ENCODE peak calls at places on chromosomes 13 and 19, in four cellular contexts. H is transverse colon, X is aorta, B is right cardiac atrium. J is an unnamed sample.

GRCh38 chr13:40146586-40147240 is 491.3 kb downstream of the COG6 start:
- DNase-seq in H (no peak), X (no peak), B (no peak), J (no peak)

GRCh38 chr19:39469036-39469435 is 11.6 kb upstream of the TIMM50 start:
- DNase-seq in H (no peak), X (no peak), B (no peak), J (no peak)

GRCh38 chr19:13699786-13700185 is 64.5 kb upstream of the MRI1 start:
- DNase-seq in H (no peak), X (no peak), B (no peak), J (no peak)

GRCh38 chr13:34826432-34826831 is 115.6 kb upstream of the NBEA start:
- DNase-seq in H (no peak), X (no peak), B (no peak), J (no peak)

GRCh38 chr13:42696191-42696590 is 85.2 kb upstream of the FAM216B start:
- DNase-seq in H (no peak), X (no peak), B (no peak), J (no peak)

GRCh38 chr13:84032116-84032515 is 149.8 kb upstream of the SLITRK1 start:
- DNase-seq in H (no peak), X (no peak), B (no peak), J (no peak)

GRCh38 chr19:39133431-39134270 is 8.1 kb downstream of the PAK4 start:
- DNase-seq in H (peak; percentile 52), X (no peak), B (peak; percentile 72), J (no peak)

GRCh38 chr19:38617764-38618589 is at the start of gene MAP4K1:
- DNase-seq in H (peak; percentile 78), X (peak; percentile 76), B (peak; percentile 79), J (no peak)

GRCh38 chr19:3366761-3367571 is 583 bp downstream of the NFIC start:
- DNase-seq in H (peak; percentile 54), X (peak; percentile 85), B (peak; percentile 85), J (peak; percentile 77)

GRCh38 chr19:33630880-33631627 is 9.3 kb downstream of the CHST8 start:
- DNase-seq in H (no peak), X (peak; percentile 40), B (no peak), J (peak; percentile 47)

GRCh38 chr19:32252333-32252669 is 93.1 kb upstream of the ZNF507 start:
- DNase-seq in H (no peak), X (no peak), B (no peak), J (no peak)

GRCh38 chr19:48249502-48250014 is 6.2 kb downstream of the CARD8 start:
- DNase-seq in H (peak; percentile 58), X (no peak), B (peak; percentile 70), J (no peak)

GRCh38 chr13:35378939-35379338 is 97.5 kb downstream of the MAB21L1 start:
- DNase-seq in H (no peak), X (no peak), B (no peak), J (no peak)

GRCh38 chr13:109747524-109747923 is 38.9 kb downstream of the IRS2 start:
- DNase-seq in H (no peak), X (no peak), B (no peak), J (no peak)

GRCh38 chr13:99374994-99375805 is 68.0 kb upstream of the GPR183 start:
- DNase-seq in H (peak; percentile 50), X (no peak), B (no peak), J (peak; percentile 69)

GRCh38 chr13:39536274-39536673 is 66.7 kb downstream of the LHFPL6 start:
- DNase-seq in H (no peak), X (no peak), B (no peak), J (no peak)

GRCh38 chr13:76976488-76976887 is 15.4 kb upstream of the CLN5 start:
- DNase-seq in H (no peak), X (no peak), B (no peak), J (no peak)

GRCh38 chr19:47598407-47599349 is 10.3 kb upstream of the BICRA start:
- DNase-seq in H (peak; percentile 59), X (peak; percentile 81), B (peak; percentile 68), J (peak; percentile 89)

GRCh38 chr13:44921931-44922758 is 67.1 kb downstream of the NUFIP1 start:
- DNase-seq in H (peak; percentile 31), X (no peak), B (no peak), J (peak; percentile 90)

GRCh38 chr19:58356236-58356970 is 3.1 kb upstream of the A1BG start:
- DNase-seq in H (no peak), X (no peak), B (peak; percentile 75), J (no peak)

GRCh38 chr19:6663236-6664187 is 6.4 kb downstream of the TNFSF14 start:
- DNase-seq in H (no peak), X (no peak), B (no peak), J (no peak)

GRCh38 chr19:53004242-53004641 is 9.5 kb upstream of the ERVV-1 start:
- DNase-seq in H (no peak), X (no peak), B (no peak), J (no peak)

GRCh38 chr19:53008061-53008778 is 5.5 kb upstream of the ERVV-1 start:
- DNase-seq in H (no peak), X (no peak), B (no peak), J (no peak)

GRCh38 chr19:53007200-53008054 is 6.3 kb upstream of the ERVV-1 start:
- DNase-seq in H (no peak), X (no peak), B (no peak), J (no peak)

GRCh38 chr19:52997975-52998374 is 15.7 kb upstream of the ERVV-1 start:
- DNase-seq in H (no peak), X (no peak), B (no peak), J (no peak)

GRCh38 chr19:53002479-53002878 is 11.2 kb upstream of the ERVV-1 start:
- DNase-seq in H (no peak), X (no peak), B (no peak), J (no peak)
- H3K27ac ChIP-seq in H (no peak overlapping the region), X (no peak overlapping the region), B (no peak overlapping the region), J (no peak overlapping the region)

GRCh38 chr19:17487240-17488121 is 17.2 kb downstream of the SLC27A1 start:
- DNase-seq in H (no peak), X (no peak), B (peak; percentile 41), J (no peak)

GRCh38 chr19:17490411-17490810 is 20.1 kb downstream of the SLC27A1 start:
- DNase-seq in H (no peak), X (no peak), B (peak; percentile 20), J (no peak)

GRCh38 chr19:17489392-17490030 is 19.2 kb downstream of the SLC27A1 start:
- DNase-seq in H (no peak), X (no peak), B (peak; percentile 16), J (no peak)

GRCh38 chr19:17486545-17486944 is 16.2 kb downstream of the SLC27A1 start:
- DNase-seq in H (no peak), X (no peak), B (peak; percentile 37), J (no peak)

DNA sequence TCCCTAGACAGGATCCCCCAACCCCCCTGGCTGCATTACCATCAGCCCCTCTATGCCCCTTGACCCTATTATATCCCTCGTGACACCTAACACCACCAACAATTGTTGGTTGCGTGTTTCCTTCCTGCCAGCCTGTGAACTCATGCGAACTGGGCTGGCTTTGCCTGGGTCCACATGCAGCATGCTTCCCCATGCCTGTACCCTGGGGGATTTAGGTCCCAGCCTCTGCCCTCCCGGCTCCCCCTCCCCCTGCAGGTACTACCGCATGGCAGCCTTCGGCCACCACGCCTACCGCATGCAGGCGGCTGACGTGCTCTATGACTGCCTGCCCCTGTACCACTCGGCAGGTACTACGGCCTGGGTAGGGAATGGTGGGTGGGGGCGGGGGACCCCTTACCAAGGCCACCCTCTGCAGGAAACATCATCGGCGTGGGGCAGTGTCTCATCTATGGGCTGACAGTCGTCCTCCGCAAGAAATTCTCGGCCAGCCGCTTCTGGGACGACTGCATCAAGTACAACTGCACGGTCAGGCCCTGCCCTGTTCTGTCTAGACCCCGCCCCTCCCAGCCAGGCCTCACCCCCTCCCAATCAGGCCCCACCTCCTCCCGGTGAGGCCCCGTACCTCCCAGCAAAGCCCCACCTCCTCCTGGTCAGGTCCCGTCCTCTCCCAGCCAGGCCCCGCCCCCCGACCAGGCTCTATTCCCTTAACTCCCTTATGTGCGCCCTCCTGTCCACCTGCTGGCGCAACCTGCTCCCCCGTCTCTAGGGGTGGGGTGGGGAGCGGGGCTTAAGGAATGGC is 18.5 kb downstream of the SLC27A1 start:
- DNase-seq in H (peak; percentile 93), X (peak; percentile 81), B (peak; percentile 85), J (no peak)
- H3K4me3 ChIP-seq in H (peak overlapping the region; percentile 43), X (no peak overlapping the region), B (no peak overlapping the region), J (no peak overlapping the region)

DNA sequence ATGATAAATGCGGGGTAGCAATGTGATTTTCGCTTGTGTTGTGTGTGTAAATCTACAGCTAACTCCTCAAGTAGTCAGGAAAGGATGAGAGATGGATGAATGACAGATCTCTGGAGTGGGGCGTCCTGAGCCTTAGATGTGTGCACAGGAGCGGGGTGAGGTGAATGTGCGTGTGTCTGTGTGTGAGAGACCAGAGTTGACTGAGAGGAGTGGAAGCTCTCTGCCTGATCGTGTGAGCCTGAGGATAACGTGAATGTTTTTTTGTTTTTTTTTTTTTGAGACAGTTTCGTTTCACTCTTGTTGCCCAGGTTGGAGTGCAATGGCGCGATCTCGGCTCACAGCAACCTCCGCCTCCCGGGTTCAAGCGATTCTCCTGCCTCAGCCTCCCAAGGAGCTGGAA is 805 bp downstream of the ZNF461 start:
- DNase-seq in H (no peak), X (no peak), B (no peak), J (no peak)
- H3K27ac ChIP-seq in H (no peak overlapping the region), X (no peak overlapping the region), B (no peak overlapping the region), J (no peak overlapping the region)

DNA sequence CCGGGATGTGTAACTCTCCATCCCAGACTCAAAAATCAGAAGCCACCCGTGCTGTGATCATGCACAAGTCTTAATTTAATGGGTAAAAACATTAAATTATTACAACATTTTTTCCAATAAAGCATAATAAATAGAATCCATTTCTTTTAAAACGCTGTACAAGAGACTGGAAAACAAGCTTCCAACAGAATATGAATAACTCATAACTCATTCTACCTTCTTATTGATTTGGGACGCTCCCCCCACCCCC is 523 bp upstream of the KRI1 start:
- DNase-seq in H (no peak), X (no peak), B (no peak), J (no peak)
- H3K4me3 ChIP-seq in H (peak overlapping the region; percentile 89), X (no peak overlapping the region), B (peak overlapping the region; percentile 51), J (peak overlapping the region; percentile 89)

DNA sequence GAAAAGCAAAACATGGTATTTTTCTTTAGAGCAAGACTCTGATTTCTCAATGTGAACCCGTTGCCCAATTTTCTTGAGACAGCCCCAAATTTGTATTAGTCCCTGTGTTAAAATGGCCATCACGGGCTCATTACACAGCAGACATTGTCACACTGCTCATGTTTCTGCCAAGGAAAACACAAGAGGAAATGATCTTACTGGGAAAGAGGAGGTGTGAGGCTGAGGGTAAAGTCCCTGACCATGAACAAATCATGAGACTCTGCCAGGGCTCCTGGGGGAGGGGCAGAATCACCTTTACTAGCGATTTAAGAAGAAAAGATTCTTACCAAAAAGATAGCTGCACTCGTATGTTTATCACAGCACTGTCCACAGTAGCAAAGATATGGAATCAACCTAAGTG is 54.5 kb downstream of the FAM124A start:
- DNase-seq in H (peak; percentile 31), X (no peak), B (no peak), J (no peak)
- H3K27ac ChIP-seq in H (no peak overlapping the region), X (no peak overlapping the region), B (no peak overlapping the region), J (no peak overlapping the region)

DNA sequence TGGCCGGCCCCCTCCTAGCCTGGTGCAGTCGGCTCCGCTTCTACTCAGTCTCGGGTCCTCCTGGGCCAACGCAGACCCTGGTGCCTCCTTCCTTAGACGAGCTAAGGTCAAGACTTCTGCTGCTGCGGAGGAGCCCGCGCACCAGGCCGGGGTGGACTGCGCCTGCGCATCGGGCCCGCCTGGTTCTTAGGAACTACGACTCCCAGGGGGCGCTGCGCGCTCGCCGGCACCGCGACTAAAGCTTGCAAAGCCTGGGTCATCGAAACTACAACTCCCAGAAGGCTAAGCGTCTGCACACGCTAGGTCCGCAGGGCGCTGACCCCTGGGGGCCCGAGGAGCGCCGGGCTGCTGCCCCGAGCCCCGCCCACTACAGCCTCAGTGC is at the start of gene ZNF835:
- DNase-seq in H (peak; percentile 87), X (peak; percentile 98), B (peak; percentile 99), J (peak; percentile 90)
- H3K4me3 ChIP-seq in H (peak within 1 kb of the TSS; percentile 61), X (peak within 1 kb of the TSS; percentile 68), B (peak within 1 kb of the TSS; percentile 53), J (peak within 1 kb of the TSS; percentile 80)

GRCh38 chr13:31998131-31998530 is 33.4 kb upstream of the FRY start:
- DNase-seq in H (no peak), X (no peak), B (peak; percentile 77), J (no peak)
- H3K27ac ChIP-seq in H (no peak overlapping the region), X (no peak overlapping the region), B (no peak overlapping the region), J (peak overlapping the region; percentile 58)

J was measured in coronary artery.